ENCODE peak calls at places on chromosomes 12 and 14, in five cellular contexts. Z, T, I, G and Y are unnamed samples.

GRCh38 chr14:74478996-74479635 is 14.0 kb downstream of the NPC2 start:
- DNase-seq in G (no peak), T (peak; percentile 31), I (no peak), Z (no peak), Y (no peak)

GRCh38 chr12:90859591-90859990 is 95.4 kb downstream of the CCER1 start:
- DNase-seq in T (no peak), I (no peak), G (no peak), Z (no peak), Y (no peak)

GRCh38 chr12:94148841-94149780 is 734 bp downstream of the PLXNC1 start:
- DNase-seq in Z (peak; percentile 40), I (no peak), G (no peak), T (peak; percentile 52), Y (peak; percentile 48)

GRCh38 chr14:91306547-91306946 is 62.0 kb upstream of the GPR68 start:
- DNase-seq in G (no peak), T (no peak), Z (no peak), I (no peak), Y (no peak)

GRCh38 chr12:57821474-57822214 is 3.1 kb upstream of the AVIL start:
- DNase-seq in Z (no peak), I (no peak), G (no peak), T (no peak), Y (no peak)

GRCh38 chr14:96038920-96039632 is at the start of gene C14orf132:
- DNase-seq in T (peak; percentile 79), I (peak; percentile 52), Z (no peak), G (peak; percentile 72), Y (no peak)

GRCh38 chr12:31736472-31736871 is 7.7 kb upstream of the AMN1 start:
- DNase-seq in Z (peak; percentile 14), I (no peak), G (no peak), T (no peak), Y (no peak)

GRCh38 chr12:53820503-53820902 is 68.7 kb upstream of the CISTR start:
- DNase-seq in G (no peak), T (no peak), Z (no peak), I (no peak), Y (no peak)

GRCh38 chr14:69133206-69134125 is 19.5 kb downstream of the DCAF5 start:
- DNase-seq in G (no peak), I (no peak), T (no peak), Z (peak; percentile 20), Y (no peak)

GRCh38 chr12:121711925-121712461 is 559 bp upstream of the TMEM120B start:
- DNase-seq in Z (no peak), T (peak; percentile 56), G (no peak), I (no peak), Y (peak; percentile 19)

GRCh38 chr14:40219032-40219431 is 786.8 kb upstream of the FBXO33 start:
- DNase-seq in G (no peak), I (no peak), Z (no peak), T (no peak), Y (no peak)

GRCh38 chr12:109436181-109436546 is 40.9 kb downstream of the KCTD10 start:
- DNase-seq in I (no peak), Z (no peak), T (no peak), G (no peak), Y (no peak)